ENCODE peak calls at places on chromosomes 2 and 18, in seven cellular contexts. V is right lobe of liver, X is mammary epithelial cell, N is sigmoid colon, R is aorta, F is GM23248, H is HepG2. I is an unnamed sample.

GRCh38 chr2:160076935-160077334 is 14.5 kb upstream of the PLA2R1 start:
- DNase-seq in V (no peak), H (no peak), F (no peak), R (no peak), N (no peak), X (no peak), I (no peak)

GRCh38 chr18:38307919-38308318 is 742.3 kb upstream of the CELF4 start:
- DNase-seq in F (no peak), R (no peak), V (no peak), N (no peak), H (no peak), X (no peak), I (peak; percentile 39)

GRCh38 chr2:191376981-191377629 is 131.9 kb downstream of the MYO1B start:
- DNase-seq in N (peak; percentile 79), R (peak; percentile 87), X (peak; percentile 86), F (peak; percentile 96), V (peak; percentile 74), H (peak; percentile 86), I (peak; percentile 78)

GRCh38 chr2:222892321-222892720 is 31.5 kb downstream of the ACSL3 start:
- DNase-seq in N (no peak), H (no peak), V (no peak), F (no peak), R (no peak), X (no peak), I (no peak)

GRCh38 chr2:237686659-237687136 is 59.3 kb downstream of the LRRFIP1 start:
- DNase-seq in V (no peak), H (peak; percentile 35), X (no peak), F (peak; percentile 52), R (no peak), N (peak; percentile 70), I (no peak)

GRCh38 chr2:173359231-173359630 is 4.6 kb downstream of the CDCA7 start:
- DNase-seq in N (no peak), R (no peak), X (no peak), V (no peak), H (no peak), F (no peak), I (no peak)

GRCh38 chr2:187319441-187320108 is 128.5 kb downstream of the CALCRL start:
- DNase-seq in V (no peak), F (peak; percentile 30), R (no peak), N (no peak), H (no peak), X (peak; percentile 4), I (no peak)

GRCh38 chr2:82124629-82125028 is 1820.1 kb upstream of the LRRTM1 start:
- DNase-seq in N (no peak), F (peak; percentile 0), V (no peak), X (no peak), H (no peak), R (no peak), I (no peak)

GRCh38 chr18:47490882-47491281 is 239.4 kb upstream of the SKOR2 start:
- DNase-seq in H (no peak), R (no peak), F (no peak), X (no peak), N (no peak), V (no peak), I (no peak)

GRCh38 chr2:127226520-127227263 is 6.6 kb upstream of the CYP27C1 start:
- DNase-seq in X (peak; percentile 92), F (peak; percentile 91), H (peak; percentile 33), V (peak; percentile 83), N (no peak), R (no peak), I (no peak)

GRCh38 chr2:119517433-119517832 is 6.8 kb downstream of the SCTR start:
- DNase-seq in X (peak; percentile 27), R (peak; percentile 77), N (no peak), V (peak; percentile 70), F (peak; percentile 74), H (peak; percentile 54), I (no peak)

GRCh38 chr2:98110741-98111140 is 23.8 kb downstream of the VWA3B start:
- DNase-seq in V (no peak), X (no peak), N (no peak), F (no peak), R (no peak), H (no peak), I (no peak)

GRCh38 chr18:13680612-13681011 is 45.7 kb downstream of the FAM210A start:
- DNase-seq in N (no peak), R (no peak), F (no peak), V (no peak), H (peak; percentile 29), X (no peak), I (no peak)

DNA sequence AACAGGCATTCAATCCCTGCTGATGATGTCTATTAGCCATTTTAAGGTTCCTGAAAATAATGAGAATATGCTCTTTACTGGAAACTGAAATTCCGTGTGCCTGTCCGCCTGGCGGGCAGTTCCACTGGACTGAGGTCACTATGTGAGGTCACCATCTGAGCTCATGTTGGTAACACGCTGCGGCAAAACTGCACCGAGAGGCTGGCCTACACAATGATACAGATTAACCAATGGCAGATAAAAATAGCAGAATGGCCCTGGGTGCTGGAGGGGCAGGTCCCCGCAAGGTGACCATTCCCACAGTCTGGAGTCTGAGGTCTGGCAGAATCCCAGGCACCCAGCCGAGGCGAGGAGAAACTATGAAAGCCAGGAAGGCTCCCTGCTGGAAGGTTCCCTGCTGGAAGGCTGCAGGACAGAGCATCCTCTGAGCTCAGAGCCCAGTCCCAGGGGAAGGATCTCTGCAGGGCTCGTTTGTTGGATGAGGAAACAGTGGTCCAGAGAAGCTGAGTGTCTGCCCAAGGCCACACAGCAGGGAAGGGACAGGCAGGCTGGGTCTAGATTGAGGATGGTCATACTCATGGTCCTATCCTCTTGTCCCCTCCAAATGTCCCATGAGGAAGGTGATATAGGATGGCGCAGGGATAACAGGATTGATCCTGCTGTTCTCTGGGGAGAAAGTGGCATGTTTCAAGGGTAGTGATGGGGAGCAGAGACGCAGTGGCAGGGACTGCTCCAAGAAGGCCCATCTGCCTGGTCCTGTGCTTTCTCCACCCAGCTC is 24.8 kb downstream of the HS1BP3 start:
- DNase-seq in N (peak; percentile 64), R (peak; percentile 74), H (no peak), F (no peak), V (peak; percentile 49), X (no peak), I (peak; percentile 34)
- H3K27ac ChIP-seq in N (peak overlapping the region; percentile 55), R (peak overlapping the region; percentile 20), H (no peak overlapping the region), F (no peak overlapping the region), V (peak overlapping the region; percentile 0), X (no peak overlapping the region), I (peak overlapping the region; percentile 42)

GRCh38 chr2:157304811-157305712 is 20.6 kb downstream of the ERMN start:
- DNase-seq in X (no peak), R (no peak), V (no peak), F (peak; percentile 70), H (no peak), N (no peak), I (no peak)
- H3K27ac ChIP-seq in X (no peak overlapping the region), R (no peak overlapping the region), V (no peak overlapping the region), F (peak overlapping the region; percentile 65), H (no peak overlapping the region), N (no peak overlapping the region), I (no peak overlapping the region)

GRCh38 chr2:230441188-230441897 is 25.3 kb downstream of the SP100 start:
- DNase-seq in F (peak; percentile 54), R (no peak), N (no peak), X (no peak), V (no peak), H (no peak), I (no peak)
- H3K27ac ChIP-seq in F (peak overlapping the region; percentile 16), R (no peak overlapping the region), N (no peak overlapping the region), X (no peak overlapping the region), V (no peak overlapping the region), H (no peak overlapping the region), I (no peak overlapping the region)

DNA sequence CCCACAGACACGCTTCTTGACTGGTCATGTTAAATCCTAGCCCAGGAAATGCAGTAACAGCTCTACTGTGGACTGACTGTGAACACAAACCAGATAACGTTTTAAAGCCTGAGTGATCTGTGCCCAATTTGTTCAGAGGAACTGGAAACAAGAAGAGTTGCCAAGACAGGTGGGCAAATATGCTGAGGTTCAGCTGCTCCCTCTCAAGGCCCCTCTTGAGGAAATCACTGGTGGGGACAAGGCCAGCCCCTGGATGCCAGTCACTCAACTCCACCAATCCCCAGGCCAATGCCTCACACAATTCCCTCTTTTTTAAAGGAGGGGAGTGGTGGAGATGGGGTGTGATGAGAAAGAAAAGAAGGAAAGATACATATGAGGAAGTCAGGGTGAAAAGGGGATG is 261.2 kb downstream of the ALK start:
- DNase-seq in H (no peak), F (no peak), X (no peak), N (no peak), R (no peak), V (no peak), I (no peak)
- H3K27ac ChIP-seq in H (no peak overlapping the region), F (no peak overlapping the region), X (no peak overlapping the region), N (no peak overlapping the region), R (no peak overlapping the region), V (no peak overlapping the region), I (no peak overlapping the region)

DNA sequence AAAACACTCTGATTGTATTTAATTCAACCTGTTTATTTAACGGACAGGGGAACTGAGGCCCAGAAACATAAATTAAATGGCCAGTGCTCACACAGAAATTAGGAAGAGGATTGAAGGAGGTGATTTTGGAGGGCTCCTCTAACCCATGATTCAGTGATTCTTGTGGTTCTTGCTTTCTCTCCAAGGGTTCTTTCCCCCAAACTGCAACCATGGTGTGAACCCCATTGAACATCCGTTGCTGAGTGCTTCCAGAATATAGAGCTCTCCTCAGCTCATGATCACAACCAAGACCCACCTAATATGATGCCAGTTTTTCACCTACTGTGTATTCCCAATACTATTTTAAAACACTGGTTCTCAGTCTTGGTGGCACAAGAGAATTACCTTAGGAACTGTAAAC is 41.4 kb downstream of the BMP10 start:
- DNase-seq in X (no peak), N (no peak), H (no peak), F (no peak), R (no peak), V (no peak), I (no peak)
- H3K27ac ChIP-seq in X (no peak overlapping the region), N (peak overlapping the region; percentile 79), H (no peak overlapping the region), F (no peak overlapping the region), R (peak overlapping the region; percentile 88), V (peak overlapping the region; percentile 58), I (peak overlapping the region; percentile 88)

DNA sequence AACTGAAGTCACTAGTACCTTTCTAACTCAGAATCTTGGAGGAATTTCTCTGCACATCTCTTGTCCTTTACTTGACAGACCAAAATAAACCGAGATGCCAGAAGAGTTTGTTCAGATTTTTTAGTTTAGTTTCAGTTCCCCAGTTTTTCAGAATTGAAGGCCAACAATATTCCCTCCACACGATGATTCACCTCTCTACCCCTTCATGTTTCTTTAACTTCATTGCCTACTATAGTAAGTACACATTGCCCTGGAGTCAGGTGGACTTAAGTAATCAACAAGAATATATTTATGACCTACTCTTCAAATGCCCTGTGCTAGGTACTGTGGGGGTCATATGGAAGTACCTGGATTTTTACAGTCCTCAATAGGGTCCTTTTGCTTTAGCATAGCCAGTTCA is 79.6 kb upstream of the CTLA4 start:
- DNase-seq in F (peak; percentile 41), H (peak; percentile 61), N (no peak), V (no peak), R (no peak), X (no peak), I (no peak)
- H3K27ac ChIP-seq in F (peak overlapping the region; percentile 87), H (peak overlapping the region; percentile 19), N (peak overlapping the region; percentile 65), V (no peak overlapping the region), R (no peak overlapping the region), X (no peak overlapping the region), I (no peak overlapping the region)

GRCh38 chr2:175126661-175127060 is 41.3 kb downstream of the ATF2 start:
- DNase-seq in V (no peak), N (no peak), F (no peak), X (peak; percentile 67), R (no peak), H (no peak), I (no peak)
- H3K27ac ChIP-seq in V (no peak overlapping the region), N (no peak overlapping the region), F (no peak overlapping the region), X (no peak overlapping the region), R (no peak overlapping the region), H (no peak overlapping the region), I (no peak overlapping the region)

I was measured in dorsolateral prefrontal cortex.